ENCODE peak calls at places on chromosomes 12 and 14, in nine cellular contexts. P, Y, C, L, B, N, F, E and G are unnamed samples.

GRCh38 chr12:67720383-67720856 is 71.9 kb downstream of the DYRK2 start:
- DNase-seq in N (peak), L (no peak), B (no peak), P (no peak), F (peak), C (peak), Y (no peak), E (no peak), G (no peak)

GRCh38 chr12:51399893-51400292 is 8.7 kb upstream of the GALNT6 start:
- DNase-seq in N (no peak), E (no peak), L (no peak), F (no peak), P (no peak), B (no peak), Y (no peak), C (no peak), G (no peak)

GRCh38 chr12:94001691-94002090 is 146.7 kb upstream of the PLXNC1 start:
- DNase-seq in N (no peak), C (no peak), P (no peak), F (no peak), E (no peak), Y (no peak), L (no peak), B (no peak), G (no peak)

GRCh38 chr12:65525501-65526141 is 247.1 kb downstream of the MSRB3 start:
- DNase-seq in N (peak), E (no peak), F (no peak), Y (no peak), B (no peak), P (no peak), C (no peak), L (no peak), G (no peak)

GRCh38 chr12:56151672-56152131 is 685 bp upstream of the MYL6B start:
- DNase-seq in B (peak), L (peak), F (peak), E (peak), N (no peak), Y (peak), C (no peak), P (peak), G (peak)

GRCh38 chr12:109064143-109064542 is 11.8 kb downstream of the USP30 start:
- DNase-seq in F (no peak), N (no peak), E (no peak), L (no peak), Y (no peak), B (no peak), P (no peak), C (no peak), G (no peak)

GRCh38 chr14:72559669-72560068 is 334.2 kb downstream of the DPF3 start:
- DNase-seq in F (no peak), N (no peak), E (peak), L (no peak), P (no peak), B (no peak), C (no peak), Y (no peak), G (no peak)

GRCh38 chr12:60849723-60850122 is 1253.9 kb downstream of the SLC16A7 start:
- DNase-seq in L (no peak), E (no peak), B (no peak), F (no peak), N (no peak), C (no peak), P (no peak), Y (no peak), G (no peak)

GRCh38 chr14:59707778-59708635 is 131.4 kb upstream of the CCDC175 start:
- DNase-seq in B (no peak), N (no peak), Y (no peak), C (no peak), P (no peak), E (no peak), F (peak), L (no peak), G (no peak)

GRCh38 chr12:107761502-107761904 is 566 bp upstream of the PRDM4 start:
- DNase-seq in E (no peak), N (no peak), Y (peak), F (peak), P (peak), B (no peak), C (no peak), L (no peak), G (no peak)

GRCh38 chr14:52111583-52111982 is 42.7 kb upstream of the NID2 start:
- DNase-seq in F (no peak), B (no peak), E (peak), L (no peak), C (no peak), Y (no peak), P (no peak), N (peak), G (no peak)

GRCh38 chr12:29616664-29617409 is 119.4 kb upstream of the OVCH1 start:
- DNase-seq in L (no peak), Y (no peak), E (peak), F (no peak), C (no peak), B (no peak), P (no peak), N (peak), G (no peak)

GRCh38 chr14:74459289-74459946 is 33.4 kb upstream of the SYNDIG1L start:
- DNase-seq in B (no peak), Y (peak), E (peak), P (peak), N (peak), F (peak), C (no peak), L (no peak), G (no peak)

GRCh38 chr12:10982244-10982643 is 4.5 kb downstream of the TAS2R50 start:
- DNase-seq in F (no peak), P (no peak), L (no peak), N (no peak), C (no peak), B (no peak), E (no peak), Y (peak), G (no peak)

DNA sequence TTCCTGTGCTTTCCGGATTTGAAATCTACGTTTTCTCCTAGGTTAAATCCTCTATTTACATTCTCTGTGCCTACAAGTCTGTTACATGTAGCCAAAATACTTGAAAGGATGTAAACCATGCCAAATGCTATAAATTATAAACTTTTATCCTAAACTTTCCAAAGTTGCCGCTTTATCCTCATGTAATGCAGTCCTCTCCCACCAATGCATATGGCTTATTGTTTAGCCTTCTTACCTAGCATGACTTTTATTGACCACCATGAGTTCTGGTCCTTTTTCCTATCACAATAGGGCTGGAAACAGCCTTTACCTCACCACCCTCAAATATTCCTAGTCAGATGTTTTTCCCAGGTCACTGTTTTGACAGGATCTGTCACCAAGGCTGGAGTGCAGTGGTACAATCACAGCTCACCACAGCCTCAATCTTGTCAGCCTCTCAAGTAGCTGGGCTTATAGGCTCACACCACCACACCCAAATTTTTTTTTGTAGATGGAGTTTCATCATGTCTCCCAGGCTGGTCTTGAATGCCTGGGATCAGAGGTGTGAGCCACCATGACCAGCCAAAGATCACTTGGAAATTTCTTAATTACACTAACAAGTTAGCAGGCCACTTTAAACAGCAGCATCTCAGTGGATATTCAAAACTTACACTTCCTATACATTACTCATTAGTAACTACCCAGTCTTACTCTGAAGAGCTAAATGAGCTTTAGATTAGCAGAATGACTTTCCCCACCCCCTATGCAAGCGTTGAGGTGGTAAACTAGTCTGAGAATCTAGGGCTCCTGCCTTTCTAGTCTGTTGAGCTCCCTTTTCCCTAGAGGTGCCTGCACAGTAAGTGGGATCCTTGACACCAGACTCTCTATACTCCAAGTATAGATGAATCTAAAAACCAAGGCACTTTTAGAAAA is 4.1 kb downstream of the TUBA1B start:
- DNase-seq in Y (no peak), L (no peak), E (no peak), B (no peak), N (no peak), F (peak), C (no peak), P (peak), G (no peak)
- H3K27ac ChIP-seq in Y (peak), L (no peak), E (peak), B (no peak), N (no peak), F (peak), C (no peak), P (no peak), G (no peak)

GRCh38 chr12:15751741-15752140 is 37.4 kb downstream of the EPS8 start:
- DNase-seq in E (no peak), F (peak), C (no peak), L (no peak), N (no peak), Y (no peak), P (no peak), B (no peak), G (no peak)
- H3K27ac ChIP-seq in E (no peak), F (no peak), C (no peak), L (no peak), N (peak), Y (no peak), P (no peak), B (no peak), G (no peak)

GRCh38 chr12:90065301-90065801 is 356.7 kb upstream of the ATP2B1 start:
- DNase-seq in C (no peak), L (no peak), E (no peak), Y (no peak), B (no peak), F (peak), N (no peak), P (no peak), G (no peak)

GRCh38 chr12:90069711-90070110 is 361.1 kb upstream of the ATP2B1 start:
- DNase-seq in F (no peak), L (no peak), N (no peak), P (no peak), E (no peak), B (no peak), C (no peak), Y (no peak), G (no peak)

GRCh38 chr12:90062799-90063198 is 354.2 kb upstream of the ATP2B1 start:
- DNase-seq in Y (no peak), E (peak), P (no peak), C (no peak), L (no peak), N (no peak), B (no peak), F (peak), G (no peak)

GRCh38 chr12:90064759-90065158 is 356.1 kb upstream of the ATP2B1 start:
- DNase-seq in F (no peak), Y (no peak), C (no peak), P (no peak), B (no peak), E (no peak), N (peak), L (no peak), G (no peak)

DNA sequence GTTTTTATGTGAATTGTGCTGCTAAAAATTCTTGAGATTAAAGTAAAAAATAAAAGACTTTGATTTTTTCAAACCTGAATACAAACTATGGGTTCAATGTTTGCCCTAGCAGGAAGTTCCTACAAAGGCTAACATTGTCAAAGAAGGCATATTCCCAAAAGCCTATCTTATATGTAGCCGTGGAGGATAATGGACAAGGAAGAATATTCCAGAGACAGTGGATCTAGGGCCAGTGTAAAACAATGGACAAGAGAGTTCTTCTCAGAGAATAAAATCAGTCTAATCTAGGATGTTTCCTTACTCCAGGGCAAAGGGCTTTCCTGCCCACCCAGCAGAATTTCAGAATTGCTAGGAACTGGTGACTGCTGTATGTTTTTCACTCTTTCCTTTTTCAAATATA is 359.2 kb upstream of the ATP2B1 start:
- DNase-seq in F (no peak), L (no peak), E (no peak), Y (no peak), C (no peak), N (no peak), P (no peak), B (no peak), G (no peak)
- H3K27ac ChIP-seq in F (no peak), L (no peak), E (no peak), Y (no peak), C (no peak), N (no peak), P (no peak), B (no peak), G (no peak)

GRCh38 chr12:31655208-31655607 is 4.3 kb upstream of the ETFBKMT start:
- DNase-seq in F (no peak), C (no peak), N (no peak), B (no peak), Y (no peak), L (no peak), P (no peak), E (no peak), G (no peak)

GRCh38 chr12:31655792-31656191 is 3.7 kb upstream of the ETFBKMT start:
- DNase-seq in P (no peak), N (no peak), B (no peak), C (no peak), F (no peak), Y (no peak), E (no peak), L (no peak), G (no peak)

GRCh38 chr12:31651893-31652521 is 7.5 kb upstream of the ETFBKMT start:
- DNase-seq in C (no peak), P (no peak), F (no peak), B (no peak), L (no peak), N (no peak), E (no peak), Y (no peak), G (peak)

GRCh38 chr12:31647106-31647505 is 12.4 kb upstream of the ETFBKMT start:
- DNase-seq in N (peak), P (no peak), F (no peak), L (no peak), E (peak), Y (no peak), C (no peak), B (no peak), G (peak)

GRCh38 chr12:31650927-31651326 is 8.6 kb upstream of the ETFBKMT start:
- DNase-seq in N (no peak), L (no peak), Y (no peak), P (no peak), C (no peak), F (no peak), B (no peak), E (no peak), G (peak)
- H3K27ac ChIP-seq in N (no peak), L (no peak), Y (no peak), P (no peak), C (no peak), F (no peak), B (no peak), E (no peak), G (no peak)

GRCh38 chr12:131559517-131560516 is 151.1 kb upstream of the SFSWAP start:
- DNase-seq in C (no peak), B (no peak), L (no peak), Y (no peak), N (no peak), F (peak), E (peak), P (peak), G (no peak)
- H3K27ac ChIP-seq in C (no peak), B (no peak), L (no peak), Y (no peak), N (no peak), F (no peak), E (no peak), P (no peak), G (no peak)

GRCh38 chr14:102506599-102506871 is 3.0 kb downstream of the ANKRD9 start:
- DNase-seq in C (no peak), F (no peak), Y (no peak), L (no peak), E (no peak), N (no peak), P (no peak), B (no peak), G (no peak)
- H3K27ac ChIP-seq in C (no peak), F (no peak), Y (no peak), L (no peak), E (peak), N (no peak), P (no peak), B (no peak), G (no peak)

GRCh38 chr14:103367995-103368394 is 17.2 kb upstream of the MARK3 start:
- DNase-seq in F (no peak), B (no peak), P (no peak), Y (no peak), C (no peak), N (peak), E (no peak), L (no peak), G (no peak)

GRCh38 chr14:103374121-103374520 is 11.1 kb upstream of the MARK3 start:
- DNase-seq in E (no peak), P (peak), L (no peak), B (no peak), N (no peak), C (no peak), F (peak), Y (no peak), G (no peak)

GRCh38 chr14:103372017-103372416 is 13.2 kb upstream of the MARK3 start:
- DNase-seq in P (no peak), C (no peak), L (no peak), N (no peak), Y (no peak), B (no peak), F (no peak), E (no peak), G (no peak)

GRCh38 chr14:103370087-103370486 is 15.1 kb upstream of the MARK3 start:
- DNase-seq in F (no peak), L (no peak), N (no peak), B (no peak), Y (no peak), C (no peak), E (no peak), P (no peak), G (no peak)

GRCh38 chr14:103372552-103373304 is 12.5 kb upstream of the MARK3 start:
- DNase-seq in C (no peak), F (no peak), E (peak), P (no peak), Y (no peak), B (no peak), N (peak), L (no peak), G (peak)
- H3K27ac ChIP-seq in C (no peak), F (no peak), E (peak), P (no peak), Y (no peak), B (no peak), N (peak), L (no peak), G (no peak)

GRCh38 chr12:131774576-131774975 is 53.6 kb upstream of the MMP17 start:
- DNase-seq in C (no peak), L (no peak), B (no peak), P (no peak), F (no peak), N (no peak), E (no peak), Y (no peak), G (no peak)
- H3K27ac ChIP-seq in C (no peak), L (peak), B (no peak), P (no peak), F (no peak), N (no peak), E (no peak), Y (no peak), G (no peak)